ENCODE peak calls at places on chromosomes 7 and 10, in ten cellular contexts. M, O, S, P, D, T, K, X, H and Q are unnamed samples.
A peak's percentile ranks its signal among the peaks of the same experiment; 100 is the strongest.

GRCh38 chr7:832292-832967 is at the start of gene SUN1:
- DNase-seq in S (no peak), P (no peak), K (no peak), H (no peak), M (no peak), D (peak; percentile 86), T (no peak), O (no peak), X (no peak), Q (no peak)

GRCh38 chr7:46391215-46391614 is 470.1 kb upstream of the IGFBP3 start:
- DNase-seq in P (no peak), M (no peak), T (no peak), D (peak; percentile 29), K (no peak), X (no peak), H (no peak), S (no peak), O (no peak), Q (no peak)

GRCh38 chr10:30737931-30738391 is 108.4 kb upstream of the LYZL2 start:
- DNase-seq in D (no peak), K (no peak), M (no peak), H (no peak), X (no peak), S (no peak), O (no peak), P (no peak), T (no peak), Q (no peak)

GRCh38 chr10:78548369-78548985 is 514.8 kb downstream of the RPS24 start:
- DNase-seq in O (no peak), P (no peak), M (no peak), H (no peak), X (no peak), T (no peak), S (no peak), D (no peak), K (no peak), Q (no peak)

GRCh38 chr7:73342645-73343044 is 14.7 kb downstream of the FKBP6 start:
- DNase-seq in X (no peak), T (no peak), H (peak; percentile 26), D (peak; percentile 93), S (no peak), M (peak; percentile 66), K (peak; percentile 74), O (peak; percentile 74), P (peak; percentile 83), Q (no peak)

GRCh38 chr7:73991522-73992103 is 36.4 kb upstream of the ELN start:
- DNase-seq in T (no peak), M (no peak), O (no peak), S (no peak), P (no peak), D (no peak), X (no peak), K (no peak), H (no peak), Q (no peak)

GRCh38 chr10:58791137-58791536 is 278.5 kb downstream of the BICC1 start:
- DNase-seq in K (no peak), X (no peak), S (no peak), P (no peak), M (no peak), H (no peak), D (no peak), T (no peak), O (no peak), Q (no peak)

GRCh38 chr10:119595134-119595714 is 1.5 kb downstream of the TIAL1 start:
- DNase-seq in O (no peak), S (no peak), T (no peak), M (peak; percentile 27), X (no peak), K (no peak), P (no peak), H (peak; percentile 20), D (peak; percentile 55), Q (no peak)

GRCh38 chr10:3980660-3981059 is 195.7 kb upstream of the KLF6 start:
- DNase-seq in S (no peak), P (no peak), M (no peak), O (no peak), D (no peak), H (no peak), X (no peak), T (no peak), K (no peak), Q (no peak)

GRCh38 chr7:19713676-19714075 is 4.8 kb upstream of the POLR1F start:
- DNase-seq in O (peak; percentile 80), X (no peak), M (peak; percentile 64), H (peak; percentile 23), P (peak; percentile 67), S (no peak), D (peak; percentile 53), K (peak; percentile 15), T (no peak), Q (no peak)

GRCh38 chr10:1126461-1126860 is 70.3 kb downstream of the WDR37 start:
- DNase-seq in M (no peak), T (no peak), S (no peak), D (no peak), X (no peak), O (no peak), P (no peak), H (no peak), K (no peak), Q (no peak)

GRCh38 chr10:1123972-1124371 is 67.8 kb downstream of the WDR37 start:
- DNase-seq in K (no peak), P (no peak), M (no peak), O (no peak), X (no peak), S (no peak), D (no peak), H (no peak), T (no peak), Q (no peak)

GRCh38 chr10:1122349-1122748 is 66.2 kb downstream of the WDR37 start:
- DNase-seq in K (no peak), P (no peak), T (no peak), S (no peak), H (no peak), M (no peak), O (no peak), D (no peak), X (no peak), Q (no peak)

GRCh38 chr10:1123198-1123597 is 67.0 kb downstream of the WDR37 start:
- DNase-seq in H (no peak), T (no peak), D (no peak), P (no peak), K (no peak), O (no peak), S (no peak), M (peak; percentile 16), X (no peak), Q (no peak)

GRCh38 chr10:1124796-1125195 is 68.6 kb downstream of the WDR37 start:
- DNase-seq in X (no peak), K (no peak), P (no peak), S (no peak), D (no peak), T (no peak), M (no peak), H (no peak), O (no peak), Q (no peak)
- H3K36me3 ChIP-seq in X (peaks cover 92% of the 10 kb centered on the region), K (peaks cover 23% of the 10 kb centered on the region), P (peaks cover 61% of the 10 kb centered on the region), S (peaks cover 98% of the 10 kb centered on the region), D (peaks cover 2% of the 10 kb centered on the region), T (peaks cover 3% of the 10 kb centered on the region), M (peaks cover 14% of the 10 kb centered on the region), H (peaks cover 94% of the 10 kb centered on the region), O (no peaks in the 10 kb centered on the region), Q (peaks cover 90% of the 10 kb centered on the region)

DNA sequence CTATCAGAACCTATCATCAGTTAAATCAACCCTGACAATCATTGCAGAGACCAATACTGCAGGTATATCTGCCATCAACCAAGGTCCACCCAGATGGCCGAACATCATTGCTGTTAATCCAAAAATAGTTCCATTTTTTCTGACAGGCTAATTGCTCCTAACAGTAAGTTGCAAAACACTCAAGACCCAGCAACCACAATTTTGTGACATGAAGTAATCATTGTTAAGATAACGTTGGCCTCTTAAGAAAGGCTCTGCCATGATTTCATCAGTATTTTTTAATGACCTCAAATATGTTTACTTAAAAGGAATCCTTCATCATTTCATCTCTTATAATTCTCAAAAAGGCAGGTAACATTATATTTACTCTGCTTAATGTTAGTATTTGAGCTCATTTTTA is 553.4 kb upstream of the POM121L12 start:
- DNase-seq in H (no peak), S (no peak), K (no peak), T (no peak), D (no peak), O (no peak), P (no peak), M (no peak), X (no peak), Q (no peak)
- H3K4me1 ChIP-seq in H (no peaks in the 10 kb centered on the region), S (no peaks in the 10 kb centered on the region), K (no peaks in the 10 kb centered on the region), T (no peaks in the 10 kb centered on the region), D (no peaks in the 10 kb centered on the region), O (no peaks in the 10 kb centered on the region), P (no peaks in the 10 kb centered on the region), M (no peaks in the 10 kb centered on the region), X (no peaks in the 10 kb centered on the region), Q (no peaks in the 10 kb centered on the region)

GRCh38 chr7:44838751-44839150 is 9.1 kb downstream of the H2AZ2 start:
- DNase-seq in D (no peak), M (no peak), K (no peak), X (no peak), T (no peak), O (no peak), H (no peak), S (no peak), P (no peak), Q (no peak)
- H3K36me3 ChIP-seq in D (peaks cover 2% of the 10 kb centered on the region), M (peaks cover 54% of the 10 kb centered on the region), K (peaks cover 68% of the 10 kb centered on the region), X (peaks cover 76% of the 10 kb centered on the region), T (no peaks in the 10 kb centered on the region), O (peaks cover 85% of the 10 kb centered on the region), H (peaks cover 93% of the 10 kb centered on the region), S (peaks cover 68% of the 10 kb centered on the region), P (peaks cover 60% of the 10 kb centered on the region), Q (peaks cover 48% of the 10 kb centered on the region)

GRCh38 chr10:74927701-74928100 is 101.3 kb downstream of the KAT6B start:
- DNase-seq in T (no peak), K (no peak), M (no peak), X (no peak), P (no peak), H (no peak), S (no peak), D (no peak), O (no peak), Q (no peak)

GRCh38 chr10:74923556-74923955 is 97.2 kb downstream of the KAT6B start:
- DNase-seq in D (peak; percentile 80), X (no peak), H (no peak), T (no peak), M (peak; percentile 73), S (peak; percentile 56), O (no peak), P (peak; percentile 61), K (no peak), Q (no peak)

GRCh38 chr10:74924251-74924954 is 98.0 kb downstream of the KAT6B start:
- DNase-seq in K (no peak), S (no peak), P (no peak), X (no peak), M (peak; percentile 65), T (no peak), H (no peak), O (peak; percentile 28), D (peak; percentile 46), Q (no peak)

GRCh38 chr10:74926791-74927585 is 100.6 kb downstream of the KAT6B start:
- DNase-seq in M (no peak), T (no peak), O (peak; percentile 76), D (no peak), X (no peak), K (no peak), S (no peak), P (no peak), H (no peak), Q (no peak)

DNA sequence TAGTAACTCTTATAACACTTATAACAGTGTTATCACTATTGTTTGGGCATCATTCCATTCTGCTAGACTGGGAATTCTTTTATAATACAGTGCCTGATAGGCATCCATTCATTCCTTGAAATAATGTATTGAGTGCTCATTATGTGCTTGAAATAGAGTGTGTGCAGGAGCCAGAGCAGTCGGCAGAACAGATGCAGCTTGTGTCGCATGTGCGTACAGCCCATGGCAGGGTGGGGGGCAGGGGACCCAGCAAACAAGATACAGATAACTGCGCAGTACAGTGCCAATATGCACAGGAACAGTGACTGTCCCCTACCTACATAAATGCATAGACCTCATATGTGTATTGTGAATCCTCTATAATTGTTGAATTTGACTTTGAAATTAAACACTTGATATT is 99.3 kb downstream of the KAT6B start:
- DNase-seq in M (no peak), X (no peak), P (no peak), H (no peak), K (peak; percentile 63), S (no peak), D (no peak), O (no peak), T (no peak), Q (no peak)
- H3K4me1 ChIP-seq in M (peaks cover 68% of the 10 kb centered on the region), X (peaks cover 78% of the 10 kb centered on the region), P (peaks cover 11% of the 10 kb centered on the region), H (peaks cover 19% of the 10 kb centered on the region), K (peaks cover 64% of the 10 kb centered on the region), S (peaks cover 70% of the 10 kb centered on the region), D (peaks cover 10% of the 10 kb centered on the region), O (peaks cover 34% of the 10 kb centered on the region), T (peaks cover 20% of the 10 kb centered on the region), Q (peaks cover 35% of the 10 kb centered on the region)